ENCODE peak calls at places on chromosome 21, in ten cellular contexts. B is MM.1S, Z is PC-9, R is PC-3, O is GM23248, D is GM23338, F is OCI-LY7, T is Karpas-422, Y is hepatocyte, V is SK-N-SH. Q is an unnamed sample.

GRCh38 chr21:15659768-15660423 is 69.9 kb upstream of the USP25 start:
- DNase-seq in Z (no peak), R (peak; percentile 59), B (no peak), Y (peak; percentile 63), D (no peak), F (no peak), T (no peak), O (no peak), V (no peak), Q (no peak)

GRCh38 chr21:46159390-46159789 is 4.0 kb upstream of the FTCD start:
- DNase-seq in T (no peak), Y (no peak), Z (no peak), D (no peak), F (no peak), B (no peak), V (no peak), O (no peak), R (no peak), Q (no peak)

GRCh38 chr21:26460621-26461020 is 112.5 kb downstream of the CYYR1 start:
- DNase-seq in O (no peak), F (no peak), R (no peak), T (no peak), Z (no peak), V (no peak), D (no peak), B (no peak), Y (no peak), Q (no peak)

GRCh38 chr21:21101911-21102310 is 103.7 kb downstream of the NCAM2 start:
- DNase-seq in Y (peak; percentile 43), R (peak; percentile 48), F (no peak), O (no peak), V (peak; percentile 15), D (peak; percentile 76), B (peak; percentile 46), T (peak; percentile 60), Z (no peak), Q (no peak)

GRCh38 chr21:37467082-37467481 is 100.5 kb downstream of the DYRK1A start:
- DNase-seq in R (no peak), B (no peak), Z (no peak), T (no peak), O (no peak), D (no peak), F (no peak), V (no peak), Y (no peak), Q (no peak)

GRCh38 chr21:41369105-41369914 is 7.5 kb downstream of the MX2 start:
- DNase-seq in B (no peak), Y (peak; percentile 59), Z (no peak), O (peak; percentile 19), R (no peak), F (peak; percentile 71), T (peak; percentile 88), V (peak; percentile 42), D (peak; percentile 83), Q (no peak)

GRCh38 chr21:37916795-37917142 is 512 bp upstream of the KCNJ6 start:
- DNase-seq in T (no peak), Y (peak; percentile 53), V (peak; percentile 57), F (no peak), R (no peak), Z (no peak), B (no peak), O (peak; percentile 22), D (peak; percentile 87), Q (no peak)

GRCh38 chr21:27825035-27825434 is 858.1 kb upstream of the ADAMTS5 start:
- DNase-seq in B (no peak), V (no peak), R (no peak), O (no peak), Z (no peak), Y (no peak), T (no peak), D (peak; percentile 54), F (no peak), Q (no peak)

GRCh38 chr21:38159355-38159754 is 97.4 kb upstream of the KCNJ15 start:
- DNase-seq in B (peak; percentile 87), T (peak; percentile 86), O (peak; percentile 88), V (peak; percentile 57), R (peak; percentile 77), F (peak; percentile 63), D (peak; percentile 89), Z (peak; percentile 21), Y (peak; percentile 78), Q (peak; percentile 28)

GRCh38 chr21:14979264-14979663 is 85.5 kb downstream of the NRIP1 start:
- DNase-seq in R (no peak), Z (no peak), B (no peak), D (no peak), O (no peak), V (no peak), Y (no peak), F (no peak), T (no peak), Q (no peak)

GRCh38 chr21:38476385-38476784 is 21.9 kb downstream of the ERG start:
- DNase-seq in Z (no peak), V (no peak), B (no peak), Y (no peak), D (no peak), R (no peak), O (no peak), F (no peak), T (no peak), Q (no peak)

GRCh38 chr21:36718951-36719501 is 20.1 kb downstream of the SIM2 start:
- DNase-seq in F (no peak), Z (peak; percentile 64), V (no peak), Y (no peak), D (no peak), O (peak; percentile 37), T (no peak), B (no peak), R (peak; percentile 95), Q (peak; percentile 52)

GRCh38 chr21:42219606-42220137 is 732 bp downstream of the ABCG1 start:
- DNase-seq in F (peak; percentile 49), T (no peak), R (no peak), Z (no peak), V (peak; percentile 76), D (peak; percentile 43), Y (peak; percentile 37), B (peak; percentile 5), O (peak; percentile 28), Q (no peak)

GRCh38 chr21:36859744-36860501 is 106.5 kb downstream of the HLCS start:
- DNase-seq in O (peak; percentile 45), R (peak; percentile 93), D (peak; percentile 79), B (peak; percentile 33), V (peak; percentile 41), Z (peak; percentile 76), T (peak; percentile 82), Y (peak; percentile 83), F (peak; percentile 61), Q (no peak)

GRCh38 chr21:33334824-33335223 is 10.1 kb downstream of the IFNAR1 start:
- DNase-seq in O (peak; percentile 9), F (no peak), Y (no peak), Z (no peak), R (no peak), D (no peak), B (no peak), V (no peak), T (no peak), Q (no peak)

GRCh38 chr21:37469441-37469840 is 102.9 kb downstream of the DYRK1A start:
- DNase-seq in O (no peak), T (no peak), B (no peak), R (no peak), F (no peak), V (no peak), Z (no peak), D (no peak), Y (no peak), Q (no peak)

GRCh38 chr21:29316029-29316742 is 17.5 kb downstream of the BACH1 start:
- DNase-seq in Z (no peak), D (no peak), F (no peak), Y (no peak), T (no peak), V (no peak), O (no peak), B (no peak), R (no peak), Q (no peak)

GRCh38 chr21:29316806-29317205 is 18.1 kb downstream of the BACH1 start:
- DNase-seq in O (no peak), D (no peak), Y (no peak), B (no peak), F (no peak), R (no peak), T (no peak), V (no peak), Z (no peak), Q (no peak)

GRCh38 chr21:29320021-29320420 is 21.3 kb downstream of the BACH1 start:
- DNase-seq in V (no peak), D (no peak), R (no peak), B (no peak), Z (no peak), T (no peak), F (no peak), O (no peak), Y (no peak), Q (no peak)

GRCh38 chr21:29321217-29321616 is 22.5 kb downstream of the BACH1 start:
- DNase-seq in Z (no peak), D (no peak), B (no peak), F (no peak), Y (no peak), V (no peak), R (no peak), O (no peak), T (no peak), Q (no peak)

GRCh38 chr21:29318354-29318753 is 19.6 kb downstream of the BACH1 start:
- DNase-seq in F (no peak), Z (no peak), Y (no peak), V (no peak), B (no peak), O (peak; percentile 32), T (no peak), R (no peak), D (no peak), Q (no peak)
- H4K20me1 ChIP-seq in F (peaks cover 14% of the 10 kb centered on the region), Z (peaks cover 49% of the 10 kb centered on the region), Y (peaks cover 97% of the 10 kb centered on the region), V (peaks cover 98% of the 10 kb centered on the region), B (peaks cover 39% of the 10 kb centered on the region), O (peaks cover 40% of the 10 kb centered on the region), T (peaks cover 13% of the 10 kb centered on the region), R (peaks cover 58% of the 10 kb centered on the region), D (peaks cover 15% of the 10 kb centered on the region), Q (no peaks in the 10 kb centered on the region)

GRCh38 chr21:45057886-45058285 is 16.5 kb upstream of the ADARB1 start:
- DNase-seq in Z (no peak), D (no peak), V (no peak), T (no peak), F (no peak), Y (no peak), O (no peak), B (no peak), R (no peak), Q (no peak)
- H3K9me2 ChIP-seq in Z (no peaks in the 10 kb centered on the region), D (no peaks in the 10 kb centered on the region), V (no peaks in the 10 kb centered on the region), T (no peaks in the 10 kb centered on the region), F (no peaks in the 10 kb centered on the region), Y (no peaks in the 10 kb centered on the region), O (no peaks in the 10 kb centered on the region), B (no peaks in the 10 kb centered on the region), R (no peaks in the 10 kb centered on the region), Q (no peaks in the 10 kb centered on the region)

GRCh38 chr21:35039595-35040291 is 9.4 kb downstream of the RUNX1 start:
- DNase-seq in Z (no peak), T (no peak), O (no peak), R (peak; percentile 36), Y (no peak), D (no peak), V (no peak), F (peak; percentile 35), B (no peak), Q (no peak)
- H4K20me1 ChIP-seq in Z (peaks cover 6% of the 10 kb centered on the region), T (peaks cover 22% of the 10 kb centered on the region), O (no peaks in the 10 kb centered on the region), R (no peaks in the 10 kb centered on the region), Y (no peaks in the 10 kb centered on the region), D (no peaks in the 10 kb centered on the region), V (no peaks in the 10 kb centered on the region), F (peaks cover 18% of the 10 kb centered on the region), B (no peaks in the 10 kb centered on the region), Q (no peaks in the 10 kb centered on the region)

GRCh38 chr21:32181415-32181814 is 97.4 kb downstream of the MIS18A start:
- DNase-seq in R (no peak), T (no peak), Z (no peak), V (no peak), Y (no peak), B (no peak), F (no peak), O (no peak), D (no peak), Q (no peak)
- H3K9me2 ChIP-seq in R (no peaks in the 10 kb centered on the region), T (no peaks in the 10 kb centered on the region), Z (no peaks in the 10 kb centered on the region), V (no peaks in the 10 kb centered on the region), Y (no peaks in the 10 kb centered on the region), B (no peaks in the 10 kb centered on the region), F (no peaks in the 10 kb centered on the region), O (no peaks in the 10 kb centered on the region), D (no peaks in the 10 kb centered on the region), Q (no peaks in the 10 kb centered on the region)

Q was measured in HCT116.